ENCODE peak calls at places on chromosomes 11 and 22, in ten cellular contexts. V, W, R, T, L, N, A, Q, S and F are unnamed samples. For H3K4me1 and H3K36me3, the result is how much of the 10 kb centered on the place peaks cover.

GRCh38 chr22:23925020-23925606 is 30.9 kb downstream of the MIF start:
- DNase-seq in V (no peak), W (no peak), R (no peak), T (no peak), L (no peak), N (no peak), A (no peak), Q (no peak), S (no peak), F (no peak)

GRCh38 chr11:119251114-119251513 is 45.0 kb downstream of the CBL start:
- DNase-seq in V (no peak), W (no peak), R (no peak), T (no peak), L (no peak), N (no peak), A (no peak), Q (no peak), S (no peak), F (no peak)

GRCh38 chr11:6356503-6356902 is 33.8 kb upstream of the SMPD1 start:
- DNase-seq in V (no peak), W (no peak), R (no peak), T (no peak), L (no peak), N (no peak), A (no peak), Q (no peak), S (no peak), F (no peak)

GRCh38 chr22:29390270-29390669 is 1.9 kb upstream of the AP1B1 start:
- DNase-seq in V (no peak), W (no peak), R (no peak), T (no peak), L (no peak), N (no peak), A (no peak), Q (no peak), S (no peak), F (no peak)

GRCh38 chr11:613369-613968 is 2.3 kb downstream of the IRF7 start:
- DNase-seq in V (peak), W (peak), R (peak), T (peak), L (no peak), N (peak), A (peak), Q (peak), S (peak), F (no peak)

GRCh38 chr22:26170795-26171194 is 1.5 kb downstream of the SEZ6L start:
- DNase-seq in V (no peak), W (peak), R (no peak), T (no peak), L (peak), N (peak), A (peak), Q (no peak), S (no peak), F (no peak)

GRCh38 chr22:23072035-23072910 is 2.0 kb downstream of the GNAZ start:
- DNase-seq in V (no peak), W (no peak), R (no peak), T (peak), L (peak), N (no peak), A (no peak), Q (no peak), S (no peak), F (peak)

GRCh38 chr11:6610591-6610990 is 1.4 kb downstream of the TAF10 start:
- DNase-seq in V (no peak), W (no peak), R (no peak), T (no peak), L (no peak), N (peak), A (no peak), Q (no peak), S (no peak), F (peak)

GRCh38 chr22:32354360-32355351 is 3.0 kb upstream of the RFPL3 start:
- DNase-seq in V (no peak), W (no peak), R (no peak), T (peak), L (no peak), N (no peak), A (no peak), Q (no peak), S (peak), F (no peak)

GRCh38 chr11:9601041-9601875 is 27.8 kb downstream of the WEE1 start:
- DNase-seq in V (peak), W (peak), R (no peak), T (peak), L (peak), N (no peak), A (no peak), Q (no peak), S (peak), F (no peak)

GRCh38 chr11:8810331-8811301 is 100.4 kb upstream of the AKIP1 start:
- DNase-seq in V (peak), W (peak), R (peak), T (peak), L (peak), N (peak), A (peak), Q (peak), S (peak), F (peak)

GRCh38 chr11:88179141-88179540 is 3.9 kb upstream of the RAB38 start:
- DNase-seq in V (no peak), W (no peak), R (no peak), T (peak), L (no peak), N (no peak), A (no peak), Q (no peak), S (peak), F (no peak)

GRCh38 chr11:11940551-11940950 is 67.9 kb downstream of the DKK3 start:
- DNase-seq in V (no peak), W (no peak), R (no peak), T (no peak), L (no peak), N (no peak), A (no peak), Q (no peak), S (no peak), F (no peak)

GRCh38 chr22:26589367-26589844 is 526 bp downstream of the TPST2 start:
- DNase-seq in V (peak), W (peak), R (no peak), T (peak), L (peak), N (peak), A (peak), Q (peak), S (no peak), F (no peak)

DNA sequence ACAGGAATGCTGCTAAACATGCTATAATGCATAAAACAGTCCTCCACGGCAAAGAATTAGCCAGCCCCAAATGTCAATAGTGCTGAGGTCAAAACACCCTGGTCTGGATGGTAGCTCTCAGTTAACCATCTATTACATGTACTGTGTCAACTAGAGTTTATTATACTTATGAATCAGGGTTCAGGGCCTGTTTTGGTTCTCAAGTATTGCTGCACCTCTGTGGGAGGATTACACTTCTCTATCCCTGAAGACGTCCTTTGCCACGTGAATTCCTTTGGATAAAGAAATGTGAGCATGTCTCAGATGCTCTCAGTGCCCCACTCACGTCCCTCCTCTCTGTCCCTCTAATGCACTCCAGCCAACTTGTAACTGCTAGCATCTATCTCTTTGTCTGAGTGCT is 53.4 kb downstream of the SLC1A2 start:
- DNase-seq in V (no peak), W (no peak), R (no peak), T (peak), L (no peak), N (no peak), A (no peak), Q (no peak), S (no peak), F (no peak)
- H3K4me1 ChIP-seq in V (under half), W (under half), R (under half), T (under half), L (under half), N (under half), A (under half), Q (under half), S (under half), F (under half)

DNA sequence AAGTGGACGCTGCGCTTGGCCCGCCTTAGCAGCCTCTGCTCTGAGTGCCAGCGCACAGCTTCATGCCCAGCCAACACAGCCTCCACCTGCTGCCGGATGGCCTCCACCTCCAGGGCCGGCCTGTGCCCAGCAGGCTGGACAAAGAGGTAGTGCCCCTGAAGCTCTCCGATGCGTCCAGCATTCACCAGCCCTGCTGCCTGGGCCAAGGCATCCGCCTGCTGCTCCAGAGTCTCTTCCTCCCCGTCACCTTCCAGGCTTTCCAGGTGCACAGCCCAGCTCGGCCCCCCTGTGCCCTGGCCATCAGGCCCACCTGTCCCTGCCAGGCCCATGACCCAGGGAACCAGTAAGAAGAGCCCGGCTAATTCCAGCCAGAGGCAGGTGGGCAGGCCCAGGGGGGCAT is 2.5 kb downstream of the PCSK7 start:
- DNase-seq in V (no peak), W (no peak), R (no peak), T (no peak), L (no peak), N (no peak), A (no peak), Q (no peak), S (no peak), F (peak)
- H3K36me3 ChIP-seq in V (under half), W (half or more), R (under half), T (under half), L (under half), N (under half), A (under half), Q (under half), S (under half), F (under half)

GRCh38 chr11:13551834-13552233 is 56.0 kb upstream of the PTH start:
- DNase-seq in V (no peak), W (no peak), R (no peak), T (no peak), L (no peak), N (no peak), A (no peak), Q (no peak), S (no peak), F (no peak)

GRCh38 chr11:13550761-13551160 is 55.0 kb upstream of the PTH start:
- DNase-seq in V (no peak), W (no peak), R (no peak), T (no peak), L (no peak), N (no peak), A (no peak), Q (no peak), S (no peak), F (no peak)

DNA sequence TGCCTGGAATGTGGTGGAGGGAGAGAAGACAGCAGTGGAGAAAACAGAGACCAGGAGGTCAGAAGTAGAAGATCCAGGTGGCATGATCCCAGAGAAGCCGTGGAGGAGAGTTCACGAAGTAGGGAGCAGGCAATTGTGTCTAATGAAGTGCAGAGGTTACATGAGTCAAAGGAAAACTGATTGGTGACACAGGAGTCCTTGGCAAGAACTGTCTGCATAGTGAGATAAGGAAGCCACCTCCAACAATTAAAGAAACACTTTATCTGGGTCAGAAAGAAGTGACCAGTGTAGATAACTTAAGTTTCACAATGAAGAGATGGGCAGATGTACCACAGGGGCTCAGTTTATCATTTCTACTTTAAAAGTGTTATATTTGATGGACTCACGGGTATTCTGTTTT is 57.0 kb upstream of the PTH start:
- DNase-seq in V (no peak), W (no peak), R (no peak), T (no peak), L (no peak), N (no peak), A (no peak), Q (no peak), S (no peak), F (no peak)
- H3K4me3 ChIP-seq in V (no peak), W (no peak), R (no peak), T (no peak), L (no peak), N (no peak), A (no peak), Q (no peak), S (no peak), F (no peak)

GRCh38 chr22:36387664-36387913 is 178 bp downstream of the MYH9 start:
- DNase-seq in V (no peak), W (no peak), R (no peak), T (no peak), L (no peak), N (no peak), A (no peak), Q (no peak), S (no peak), F (no peak)

GRCh38 chr22:36387914-36388864 is at the start of gene MYH9:
- DNase-seq in V (peak), W (peak), R (peak), T (peak), L (peak), N (peak), A (peak), Q (peak), S (peak), F (peak)

GRCh38 chr22:36395922-36396321 is 8.2 kb upstream of the MYH9 start:
- DNase-seq in V (no peak), W (no peak), R (no peak), T (peak), L (no peak), N (no peak), A (no peak), Q (no peak), S (peak), F (no peak)

GRCh38 chr22:36395061-36395849 is 7.5 kb upstream of the MYH9 start:
- DNase-seq in V (peak), W (no peak), R (peak), T (no peak), L (no peak), N (no peak), A (peak), Q (no peak), S (peak), F (no peak)

GRCh38 chr22:36391648-36392047 is 3.9 kb upstream of the MYH9 start:
- DNase-seq in V (peak), W (no peak), R (no peak), T (no peak), L (no peak), N (no peak), A (no peak), Q (no peak), S (no peak), F (no peak)
- H3K4me1 ChIP-seq in V (under half), W (under half), R (under half), T (under half), L (under half), N (under half), A (under half), Q (under half), S (under half), F (under half)